ENCODE peak calls at places on chromosome 22, in ten cellular contexts. F is posterior cingulate gyrus; H is stimulated activated CD4-positive, alpha-beta T cell treated with anti-CD3 and anti-CD28 coated beads, TNF-alpha, amount 100 ng/mL, for 1 hour; K is nephron progenitor cell; M is AG20443; G is esophagus muscularis mucosa; A is activated effector memory CD4-positive, alpha-beta T cell treated with Interleukin-2 at 50 U/mL for 16 hours; R is caudate nucleus; C is OCI-M1; Y is T-cell. N is an unnamed sample.

GRCh38 chr22:27133951-27134664 is 476.7 kb downstream of the MIAT start:
- DNase-seq in F (no peak), H (no peak), K (no peak), M (peak), G (no peak), A (no peak), R (no peak), C (peak), Y (no peak), N (no peak)

GRCh38 chr22:32043391-32043790 is 330 bp downstream of the SLC5A1 start:
- DNase-seq in F (no peak), H (no peak), K (no peak), M (no peak), G (no peak), A (no peak), R (no peak), C (no peak), Y (no peak), N (no peak)

GRCh38 chr22:45528046-45528445 is 25.4 kb downstream of the FBLN1 start:
- DNase-seq in F (no peak), H (no peak), K (no peak), M (no peak), G (no peak), A (no peak), R (peak), C (no peak), Y (no peak), N (no peak)

GRCh38 chr22:29727248-29727551 is 7.4 kb downstream of the CABP7 start:
- DNase-seq in F (no peak), H (no peak), K (peak), M (peak), G (no peak), A (no peak), R (no peak), C (peak), Y (no peak), N (no peak)

GRCh38 chr22:23566716-23567475 is 13.2 kb downstream of the IGLL1 start:
- DNase-seq in F (no peak), H (no peak), K (no peak), M (no peak), G (no peak), A (no peak), R (no peak), C (no peak), Y (no peak), N (no peak)

GRCh38 chr22:20056696-20057386 is 23.2 kb upstream of the DGCR8 start:
- DNase-seq in F (peak), H (no peak), K (no peak), M (no peak), G (no peak), A (no peak), R (no peak), C (no peak), Y (no peak), N (no peak)

GRCh38 chr22:31075961-31076360 is 5.2 kb upstream of the SMTN start:
- DNase-seq in F (no peak), H (no peak), K (no peak), M (peak), G (no peak), A (no peak), R (no peak), C (no peak), Y (no peak), N (no peak)

GRCh38 chr22:47390026-47390970 is 627.8 kb downstream of the TBC1D22A start:
- DNase-seq in F (peak), H (no peak), K (no peak), M (no peak), G (no peak), A (no peak), R (no peak), C (no peak), Y (no peak), N (no peak)

GRCh38 chr22:45636668-45637067 is 35.0 kb upstream of the ATXN10 start:
- DNase-seq in F (no peak), H (no peak), K (no peak), M (no peak), G (no peak), A (no peak), R (no peak), C (peak), Y (no peak), N (no peak)

GRCh38 chr22:47552024-47552423 is 789.6 kb downstream of the TBC1D22A start:
- DNase-seq in F (no peak), H (no peak), K (no peak), M (no peak), G (no peak), A (no peak), R (no peak), C (no peak), Y (no peak), N (no peak)

GRCh38 chr22:29831186-29831921 is 6.7 kb downstream of the ASCC2 start:
- DNase-seq in F (no peak), H (no peak), K (no peak), M (no peak), G (no peak), A (no peak), R (no peak), C (peak), Y (no peak), N (no peak)

GRCh38 chr22:45441158-45441557 is 27.7 kb downstream of the RIBC2 start:
- DNase-seq in F (peak), H (no peak), K (peak), M (peak), G (no peak), A (no peak), R (no peak), C (peak), Y (peak), N (no peak)

GRCh38 chr22:44622147-44622427 is 79.9 kb upstream of the PRR5 start:
- DNase-seq in F (peak), H (no peak), K (no peak), M (no peak), G (no peak), A (no peak), R (peak), C (no peak), Y (peak), N (no peak)

GRCh38 chr22:27685515-27685914 is 116.0 kb downstream of the MN1 start:
- DNase-seq in F (peak), H (no peak), K (no peak), M (no peak), G (no peak), A (no peak), R (no peak), C (no peak), Y (no peak), N (no peak)

GRCh38 chr22:40982482-40983385 is 31.6 kb downstream of the RBX1 start:
- DNase-seq in F (peak), H (no peak), K (no peak), M (no peak), G (no peak), A (no peak), R (no peak), C (no peak), Y (no peak), N (no peak)

GRCh38 chr22:40499187-40499753 is 128.9 kb downstream of the SGSM3 start:
- DNase-seq in F (no peak), H (no peak), K (no peak), M (peak), G (no peak), A (no peak), R (no peak), C (peak), Y (no peak), N (no peak)

GRCh38 chr22:32591620-32592019 is 117.0 kb downstream of the FBXO7 start:
- DNase-seq in F (no peak), H (no peak), K (no peak), M (peak), G (no peak), A (no peak), R (no peak), C (peak), Y (no peak), N (no peak)

GRCh38 chr22:38314992-38315800 is 2.0 kb downstream of the CSNK1E start:
- DNase-seq in F (peak), H (no peak), K (no peak), M (no peak), G (no peak), A (no peak), R (no peak), C (no peak), Y (no peak), N (no peak)

GRCh38 chr22:20128902-20129746 is 2.5 kb upstream of the ZDHHC8 start:
- DNase-seq in F (no peak), H (no peak), K (no peak), M (peak), G (no peak), A (peak), R (peak), C (peak), Y (peak), N (no peak)

GRCh38 chr22:49291781-49292180 is 535.9 kb downstream of the BRD1 start:
- DNase-seq in F (no peak), H (no peak), K (no peak), M (no peak), G (no peak), A (no peak), R (no peak), C (no peak), Y (no peak), N (no peak)

GRCh38 chr22:48490513-48491411 is 1336.9 kb downstream of the BRD1 start:
- DNase-seq in F (peak), H (no peak), K (no peak), M (peak), G (no peak), A (no peak), R (no peak), C (no peak), Y (no peak), N (no peak)